ENCODE peak calls at places on chromosomes 2 and 18, in five cellular contexts. P, Z, T, H and O are unnamed samples.

GRCh38 chr18:52175406-52175805 is 164.6 kb upstream of the DCC start:
- DNase-seq in H (no peak), Z (no peak), P (no peak), T (peak), O (no peak)

GRCh38 chr2:39851691-39852110 is 72.6 kb upstream of the THUMPD2 start:
- DNase-seq in H (peak), T (no peak), P (peak), Z (no peak), O (no peak)

GRCh38 chr2:164126960-164127359 is 391.2 kb upstream of the FIGN start:
- DNase-seq in H (peak), P (no peak), T (peak), Z (no peak), O (no peak)

GRCh38 chr2:238657132-238658053 is 190.5 kb upstream of the TWIST2 start:
- DNase-seq in P (no peak), T (no peak), Z (peak), H (no peak), O (no peak)

GRCh38 chr2:14530506-14530905 is 102.0 kb upstream of the LRATD1 start:
- DNase-seq in T (no peak), Z (no peak), P (peak), H (no peak), O (no peak)

GRCh38 chr2:75556679-75557366 is 3.9 kb downstream of the EVA1A start:
- DNase-seq in H (no peak), P (peak), Z (no peak), T (no peak), O (no peak)

GRCh38 chr2:175203621-175204496 is 22.3 kb upstream of the ATP5MC3 start:
- DNase-seq in T (peak), H (peak), Z (no peak), P (peak), O (peak)

GRCh38 chr18:3525870-3526420 is 76.0 kb downstream of the TGIF1 start:
- DNase-seq in P (no peak), T (no peak), Z (no peak), H (no peak), O (no peak)

GRCh38 chr18:33444699-33445098 is 4.2 kb upstream of the CCDC178 start:
- DNase-seq in T (no peak), Z (no peak), P (no peak), H (no peak), O (no peak)

DNA sequence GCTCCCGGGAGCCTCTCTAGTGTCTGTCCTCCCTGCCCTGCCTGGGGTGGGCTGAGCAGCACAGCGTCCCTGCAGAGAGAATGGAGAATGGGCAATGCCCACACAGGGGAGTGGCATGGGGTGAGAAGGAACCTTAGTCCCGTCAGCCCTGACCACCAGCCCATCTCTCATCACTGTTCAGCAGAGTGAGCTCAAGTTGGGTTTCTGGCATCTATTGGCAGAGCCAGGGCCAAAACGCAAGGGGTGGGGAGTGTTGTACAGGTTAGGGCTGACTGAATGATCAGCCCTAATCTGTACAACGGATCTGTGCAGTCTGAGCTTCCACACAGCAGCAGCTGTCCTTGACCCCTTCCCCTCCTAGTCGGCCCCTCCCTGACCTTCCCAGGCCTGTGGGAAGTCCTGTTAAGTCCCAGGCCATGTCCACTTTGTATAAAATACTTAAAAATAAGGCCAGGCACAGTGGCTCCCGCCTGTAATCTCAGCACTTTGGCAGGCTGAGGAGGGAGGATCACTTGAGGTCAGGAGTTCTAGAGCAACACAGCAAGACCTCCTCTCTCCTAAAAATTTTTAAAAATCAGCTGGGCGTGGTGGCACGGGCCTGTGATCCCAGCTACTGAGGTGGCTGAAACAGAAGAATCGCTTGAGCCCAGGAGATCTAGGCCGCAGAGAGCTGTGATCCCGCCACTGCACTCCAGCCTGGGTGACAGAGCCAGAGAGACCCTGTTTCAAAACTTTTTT is 3.2 kb upstream of the PROC start:
- DNase-seq in Z (no peak), T (no peak), P (no peak), H (no peak), O (no peak)
- H3K9ac ChIP-seq in Z (no peak), T (no peak), P (no peak), H (no peak), O (no peak)

GRCh38 chr18:59198215-59198614 is 21.7 kb upstream of the GRP start:
- DNase-seq in H (no peak), Z (no peak), P (no peak), T (no peak), O (no peak)

GRCh38 chr18:59200787-59201186 is 19.2 kb upstream of the GRP start:
- DNase-seq in T (no peak), P (no peak), Z (no peak), H (no peak), O (no peak)

GRCh38 chr18:59197636-59198035 is 22.3 kb upstream of the GRP start:
- DNase-seq in P (no peak), Z (no peak), T (no peak), H (no peak), O (no peak)

DNA sequence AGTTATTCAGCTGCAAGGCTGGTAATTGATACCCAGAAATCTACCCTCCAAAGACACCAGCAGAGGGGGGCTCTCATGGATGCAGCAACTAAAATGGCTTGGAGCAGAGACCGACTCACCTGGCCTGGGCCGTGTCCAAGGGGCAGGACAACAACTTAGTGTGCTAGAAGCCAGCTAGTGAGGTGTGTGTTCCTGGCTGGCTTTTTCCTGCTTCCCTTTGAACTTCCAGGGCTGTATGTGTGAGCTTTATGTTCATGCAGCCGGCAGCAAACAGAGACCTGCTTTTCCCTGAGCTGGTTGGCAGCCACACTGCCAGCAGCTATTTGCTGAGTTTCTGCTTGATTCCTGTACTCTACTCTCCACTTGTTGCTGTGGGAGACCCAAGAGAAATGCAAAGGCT is 23.8 kb upstream of the GRP start:
- DNase-seq in T (no peak), H (no peak), P (no peak), Z (no peak), O (no peak)
- H4K91ac ChIP-seq in T (no peak), H (no peak), P (no peak), Z (no peak), O (no peak)

DNA sequence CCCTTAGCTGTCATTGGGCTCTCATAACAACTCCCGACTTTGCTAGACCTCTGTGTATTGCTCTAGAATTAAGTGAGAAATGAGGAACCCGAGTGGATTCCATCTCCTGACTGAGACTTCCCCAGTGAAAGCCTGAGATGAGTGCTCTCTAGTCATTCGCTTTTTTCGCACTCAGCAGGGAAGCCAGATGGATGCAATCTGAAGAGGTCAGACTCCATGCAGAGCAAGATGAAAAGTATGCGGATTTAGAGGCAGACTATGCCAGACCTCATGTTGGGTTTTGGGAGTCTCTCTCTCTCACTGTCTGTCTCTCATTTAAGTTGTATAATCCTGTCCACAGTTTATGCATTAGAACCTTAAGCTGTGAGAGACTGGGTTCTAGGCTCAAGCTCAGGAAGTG is 88.6 kb downstream of the SLC5A7 start:
- DNase-seq in Z (no peak), P (no peak), T (no peak), H (no peak), O (no peak)
- H3K4me3 ChIP-seq in Z (no peak), P (no peak), T (no peak), H (no peak), O (no peak)

GRCh38 chr2:235594041-235594440 is 100.2 kb downstream of the AGAP1 start:
- DNase-seq in Z (no peak), T (peak), H (peak), P (peak), O (no peak)

GRCh38 chr2:235588750-235589149 is 94.9 kb downstream of the AGAP1 start:
- DNase-seq in Z (no peak), T (no peak), H (no peak), P (no peak), O (no peak)

GRCh38 chr2:235592430-235592829 is 98.6 kb downstream of the AGAP1 start:
- DNase-seq in H (no peak), T (no peak), P (no peak), Z (no peak), O (no peak)

GRCh38 chr2:235591921-235592320 is 98.1 kb downstream of the AGAP1 start:
- DNase-seq in Z (no peak), H (no peak), T (no peak), P (peak), O (no peak)

GRCh38 chr2:235591231-235591730 is 97.4 kb downstream of the AGAP1 start:
- DNase-seq in P (no peak), T (no peak), Z (no peak), H (no peak), O (no peak)
- H3K9ac ChIP-seq in P (no peak), T (no peak), Z (no peak), H (no peak), O (no peak)

DNA sequence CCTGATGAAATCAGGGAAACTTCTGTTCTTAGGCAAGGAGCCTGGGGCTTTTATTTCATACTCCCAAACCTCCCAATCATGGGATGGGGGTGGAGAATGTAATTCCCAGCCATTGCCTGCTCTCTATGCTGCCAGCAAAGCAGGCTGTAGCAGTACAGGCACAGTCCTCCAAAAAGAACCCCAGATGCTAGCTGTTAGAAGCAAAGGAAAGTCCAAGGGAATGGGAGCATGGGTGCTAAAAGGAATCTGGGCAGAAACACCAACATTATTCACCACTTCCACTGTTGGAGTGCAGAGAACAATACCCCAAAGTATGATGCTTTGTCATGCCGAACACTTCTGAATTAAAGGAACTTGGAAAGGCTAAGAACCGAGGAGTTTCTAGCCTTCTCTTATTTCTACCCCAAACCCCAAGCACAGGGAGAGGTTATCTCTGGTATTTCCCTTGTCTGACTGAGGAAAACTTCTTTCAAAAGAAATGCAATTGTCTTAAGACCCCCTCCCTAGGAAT is 24.7 kb downstream of the MDH1 start:
- DNase-seq in H (peak), Z (no peak), P (no peak), T (peak), O (no peak)
- H4K91ac ChIP-seq in H (no peak), Z (peak), P (no peak), T (peak), O (no peak)